ENCODE peak calls at places on chromosome 10, in five cellular contexts. One of them, this sample, is unnamed.

GRCh38 chr10:22135591-22135990 is 82.2 kb downstream of the EBLN1 start:
- DNase-seq in frontal cortex: no peak
- DNase-seq in D341Med: no peak
- DNase-seq in NCI-H2081: no peak
- DNase-seq in uterus: no peak
- DNase-seq in this sample: no peak

GRCh38 chr10:63464402-63465292 is 1.1 kb downstream of the JMJD1C start:
- DNase-seq in frontal cortex: peak
- DNase-seq in D341Med: no peak
- DNase-seq in NCI-H2081: no peak
- DNase-seq in uterus: no peak
- DNase-seq in this sample: no peak

GRCh38 chr10:4721994-4722753 is 103.8 kb upstream of the AKR1E2 start:
- DNase-seq in frontal cortex: no peak
- DNase-seq in D341Med: no peak
- DNase-seq in NCI-H2081: no peak
- DNase-seq in uterus: no peak
- DNase-seq in this sample: no peak

GRCh38 chr10:91797077-91797690 is 1.0 kb upstream of the TNKS2 start:
- DNase-seq in frontal cortex: no peak
- DNase-seq in D341Med: no peak
- DNase-seq in NCI-H2081: no peak
- DNase-seq in uterus: no peak
- DNase-seq in this sample: no peak

GRCh38 chr10:78250313-78251040 is 216.8 kb downstream of the RPS24 start:
- DNase-seq in frontal cortex: no peak
- DNase-seq in D341Med: no peak
- DNase-seq in NCI-H2081: no peak
- DNase-seq in uterus: no peak
- DNase-seq in this sample: no peak

GRCh38 chr10:69747179-69747578 is 54.5 kb upstream of the COL13A1 start:
- DNase-seq in frontal cortex: no peak
- DNase-seq in D341Med: no peak
- DNase-seq in NCI-H2081: no peak
- DNase-seq in uterus: no peak
- DNase-seq in this sample: no peak

GRCh38 chr10:120426306-120426705 is 30.7 kb upstream of the PLPP4 start:
- DNase-seq in frontal cortex: no peak
- DNase-seq in D341Med: no peak
- DNase-seq in NCI-H2081: no peak
- DNase-seq in uterus: no peak
- DNase-seq in this sample: no peak

GRCh38 chr10:131897297-131897899 is 3.4 kb upstream of the PPP2R2D start:
- DNase-seq in frontal cortex: no peak
- DNase-seq in D341Med: no peak
- DNase-seq in NCI-H2081: no peak
- DNase-seq in uterus: no peak
- DNase-seq in this sample: no peak

GRCh38 chr10:63466168-63466935 is 575 bp upstream of the JMJD1C start:
- DNase-seq in frontal cortex: peak
- DNase-seq in D341Med: peak
- DNase-seq in NCI-H2081: no peak
- DNase-seq in uterus: no peak
- DNase-seq in this sample: peak

GRCh38 chr10:97503413-97503812 is 4.7 kb downstream of the UBTD1 start:
- DNase-seq in frontal cortex: no peak
- DNase-seq in D341Med: no peak
- DNase-seq in NCI-H2081: no peak
- DNase-seq in uterus: no peak
- DNase-seq in this sample: peak

GRCh38 chr10:30518907-30519306 is 84.9 kb downstream of the MAP3K8 start:
- DNase-seq in frontal cortex: no peak
- DNase-seq in D341Med: no peak
- DNase-seq in NCI-H2081: no peak
- DNase-seq in uterus: no peak
- DNase-seq in this sample: no peak

GRCh38 chr10:94293344-94293743 is 69.4 kb downstream of the NOC3L start:
- DNase-seq in frontal cortex: no peak
- DNase-seq in D341Med: no peak
- DNase-seq in NCI-H2081: no peak
- DNase-seq in uterus: peak
- DNase-seq in this sample: no peak

GRCh38 chr10:110610308-110610774 is 33.8 kb upstream of the RBM20 start:
- DNase-seq in frontal cortex: peak
- DNase-seq in D341Med: peak
- DNase-seq in NCI-H2081: peak
- DNase-seq in uterus: no peak
- DNase-seq in this sample: peak

GRCh38 chr10:63710703-63711102 is 189.5 kb downstream of the REEP3 start:
- DNase-seq in frontal cortex: no peak
- DNase-seq in D341Med: no peak
- DNase-seq in NCI-H2081: no peak
- DNase-seq in uterus: no peak
- DNase-seq in this sample: no peak

GRCh38 chr10:24519950-24520349 is 203.7 kb downstream of the ARHGAP21 start:
- DNase-seq in frontal cortex: no peak
- DNase-seq in D341Med: no peak
- DNase-seq in NCI-H2081: no peak
- DNase-seq in uterus: no peak
- DNase-seq in this sample: no peak

GRCh38 chr10:110455440-110455839 is 42.3 kb upstream of the DUSP5 start:
- DNase-seq in frontal cortex: no peak
- DNase-seq in D341Med: no peak
- DNase-seq in NCI-H2081: no peak
- DNase-seq in uterus: no peak
- DNase-seq in this sample: no peak

GRCh38 chr10:133324198-133324792 is 12.4 kb downstream of the CALY start:
- DNase-seq in frontal cortex: no peak
- DNase-seq in D341Med: peak
- DNase-seq in NCI-H2081: no peak
- DNase-seq in uterus: no peak
- DNase-seq in this sample: peak

GRCh38 chr10:102918817-102919236 is 733 bp downstream of the CNNM2 start:
- DNase-seq in frontal cortex: peak
- DNase-seq in D341Med: peak
- DNase-seq in NCI-H2081: no peak
- DNase-seq in uterus: peak
- DNase-seq in this sample: no peak

This sample was measured in heart left ventricle.